ENCODE peak calls at places on chromosomes 16 and 17, in six cellular contexts. A is CD4-positive, alpha-beta memory T cell; D is GOT3; Y is HT-29; Q is T47D; T is HS-5. B is an unnamed sample.

GRCh38 chr17:82022981-82023446 is at the start of gene LRRC45:
- DNase-seq in Y (peak; percentile 99), D (peak; percentile 98), T (peak; percentile 94), A (peak; percentile 100), Q (peak; percentile 99), B (peak; percentile 100)

GRCh38 chr16:56885446-56886162 is 20.6 kb downstream of the SLC12A3 start:
- DNase-seq in Y (no peak), T (no peak), A (no peak), D (no peak), Q (no peak), B (no peak)

GRCh38 chr16:63461248-63461841 is 1425.1 kb upstream of the CDH8 start:
- DNase-seq in D (no peak), Q (peak; percentile 1), A (no peak), Y (peak; percentile 54), T (peak; percentile 9), B (no peak)

GRCh38 chr17:55117063-55117611 is 147.6 kb upstream of the HLF start:
- DNase-seq in A (no peak), Y (no peak), D (no peak), T (no peak), Q (no peak), B (no peak)

GRCh38 chr16:31143036-31143888 is 6.6 kb downstream of the PRSS36 start:
- DNase-seq in A (no peak), Q (no peak), D (no peak), T (no peak), Y (no peak), B (no peak)

GRCh38 chr17:1362065-1362848 is 37.8 kb downstream of the YWHAE start:
- DNase-seq in Y (no peak), A (peak; percentile 60), D (no peak), T (no peak), Q (no peak), B (no peak)

GRCh38 chr16:17367932-17368331 is 102.8 kb downstream of the XYLT1 start:
- DNase-seq in T (no peak), D (no peak), A (no peak), Q (no peak), Y (peak; percentile 7), B (no peak)

GRCh38 chr17:63498621-63499195 is 21.8 kb downstream of the ACE start:
- DNase-seq in D (no peak), Q (no peak), A (no peak), T (peak; percentile 30), Y (no peak), B (peak; percentile 87)

GRCh38 chr17:59425085-59425901 is 93.8 kb downstream of the YPEL2 start:
- DNase-seq in A (no peak), Q (no peak), T (no peak), Y (no peak), D (no peak), B (peak; percentile 30)

GRCh38 chr17:27336217-27336616 is 42.3 kb downstream of the WSB1 start:
- DNase-seq in Y (no peak), D (no peak), T (no peak), Q (no peak), A (no peak), B (no peak)